ENCODE peak calls at places on chromosomes 5 and 9, in nine cellular contexts. N, X, E, M, C, P, I, U and H are unnamed samples.

GRCh38 chr5:67305401-67305800 is 108.8 kb upstream of the CD180 start:
- ATAC-seq in C (peak; percentile 49), X (no peak), N (no peak), E (no peak), U (no peak), M (no peak), P (no peak), I (no peak), H (peak; percentile 2)

GRCh38 chr5:131575660-131576227 is 59.3 kb downstream of the RAPGEF6 start:
- ATAC-seq in N (no peak), M (no peak), P (no peak), C (no peak), I (no peak), E (no peak), U (no peak), X (no peak), H (no peak)

GRCh38 chr9:117075636-117076035 is 339.2 kb downstream of the ASTN2 start:
- ATAC-seq in X (no peak), I (no peak), P (no peak), N (no peak), E (no peak), C (no peak), M (no peak), U (no peak), H (no peak)

GRCh38 chr9:38350529-38350928 is 42.0 kb upstream of the ALDH1B1 start:
- ATAC-seq in M (no peak), X (no peak), I (no peak), P (no peak), N (no peak), C (no peak), U (no peak), E (no peak), H (no peak)

GRCh38 chr9:91131433-91131839 is 230.3 kb downstream of the AUH start:
- ATAC-seq in I (no peak), C (peak; percentile 33), U (peak; percentile 95), P (peak; percentile 85), E (peak; percentile 91), X (no peak), M (peak; percentile 39), N (no peak), H (peak; percentile 85)

GRCh38 chr9:123174887-123175518 is 93.4 kb downstream of the STRBP start:
- ATAC-seq in I (no peak), N (no peak), E (no peak), P (no peak), C (no peak), U (no peak), M (no peak), X (no peak), H (no peak)

GRCh38 chr5:131262953-131263541 is 806 bp upstream of the CDC42SE2 start:
- ATAC-seq in N (peak; percentile 26), C (no peak), M (no peak), X (peak; percentile 14), U (peak; percentile 1), E (no peak), P (no peak), I (no peak), H (no peak)

GRCh38 chr5:176594554-176594953 is 15.4 kb downstream of the GPRIN1 start:
- ATAC-seq in P (no peak), U (no peak), E (no peak), X (no peak), N (no peak), C (no peak), I (no peak), M (no peak), H (no peak)

GRCh38 chr5:157390179-157390923 is 69.7 kb upstream of the NIPAL4 start:
- ATAC-seq in U (peak; percentile 92), P (peak; percentile 90), I (no peak), C (no peak), M (peak; percentile 12), E (peak; percentile 11), X (peak; percentile 99), N (peak; percentile 25), H (no peak)

GRCh38 chr9:14180077-14180941 is 133.6 kb downstream of the NFIB start:
- ATAC-seq in X (no peak), N (no peak), P (no peak), E (peak; percentile 60), M (peak; percentile 68), I (peak; percentile 57), C (no peak), U (no peak), H (no peak)

GRCh38 chr9:33104111-33104415 is 27.6 kb upstream of the SMU1 start:
- ATAC-seq in M (no peak), I (no peak), X (no peak), N (peak; percentile 47), C (no peak), E (no peak), P (no peak), U (no peak), H (no peak)

GRCh38 chr9:112411626-112412027 is 31.7 kb downstream of the HSDL2 start:
- ATAC-seq in E (no peak), N (no peak), I (no peak), M (no peak), U (no peak), P (peak; percentile 89), X (no peak), C (no peak), H (peak; percentile 34)

GRCh38 chr9:133714606-133715294 is 23.4 kb downstream of the SARDH start:
- ATAC-seq in C (peak; percentile 26), M (peak; percentile 62), U (no peak), I (peak; percentile 23), P (peak; percentile 36), E (no peak), X (peak; percentile 73), N (no peak), H (peak; percentile 34)
- H3K4me1 ChIP-seq in C (no peaks in the 10 kb centered on the region), M (peaks cover 10% of the 10 kb centered on the region), U (no peaks in the 10 kb centered on the region), I (no peaks in the 10 kb centered on the region), P (peaks cover 30% of the 10 kb centered on the region), E (peaks cover 8% of the 10 kb centered on the region), X (peaks cover 63% of the 10 kb centered on the region), N (peaks cover 27% of the 10 kb centered on the region), H (no peaks in the 10 kb centered on the region)

DNA sequence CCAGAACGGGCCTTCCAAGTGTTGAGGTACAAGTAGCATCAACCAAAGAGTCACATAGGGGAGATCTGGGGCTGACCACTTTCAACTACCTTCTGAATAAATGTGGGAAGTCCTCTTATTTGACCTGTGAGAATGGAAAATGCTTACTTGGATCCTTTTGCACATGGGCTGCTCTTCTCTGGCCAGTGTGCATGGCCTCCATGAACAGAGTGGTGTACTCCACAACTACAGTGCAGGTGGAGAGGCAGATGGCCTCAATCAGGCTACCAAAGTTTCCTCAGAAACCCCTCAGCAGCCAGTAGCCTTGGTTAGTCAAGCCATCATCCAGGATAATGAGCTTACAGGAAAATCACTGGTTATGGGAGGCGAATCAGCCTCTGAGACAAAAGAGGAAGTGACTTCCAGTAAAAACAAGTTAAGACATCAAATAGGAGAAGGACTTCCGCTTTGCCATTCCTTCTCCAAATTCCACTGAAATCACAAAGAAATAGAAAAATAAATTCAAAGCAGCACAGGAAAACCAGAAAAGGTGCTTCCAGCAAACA is 18.3 kb upstream of the FCHO2 start:
- ATAC-seq in I (no peak), X (peak; percentile 51), C (no peak), E (peak; percentile 60), N (peak; percentile 52), M (peak; percentile 45), P (no peak), U (no peak), H (no peak)
- TF ChIP-seq CTCF in I (no peak), X (no peak), C (no peak), E (no peak), N (no peak), M (no peak), P (no peak), U (no peak), H (no peak)

GRCh38 chr5:32551865-32552264 is 33.5 kb upstream of the SUB1 start:
- ATAC-seq in I (no peak), E (no peak), M (no peak), X (no peak), U (no peak), P (no peak), N (peak; percentile 58), C (no peak), H (no peak)

GRCh38 chr5:32551194-32551593 is 34.2 kb upstream of the SUB1 start:
- ATAC-seq in E (no peak), C (no peak), X (no peak), I (no peak), N (no peak), P (no peak), M (no peak), U (no peak), H (no peak)

GRCh38 chr5:32552936-32553335 is 32.4 kb upstream of the SUB1 start:
- ATAC-seq in X (no peak), M (no peak), C (no peak), P (no peak), N (no peak), E (no peak), I (no peak), U (no peak), H (no peak)
- TF ChIP-seq POLR2A in X (no peak), M (no peak), C (no peak), P (no peak), N (no peak), E (no peak), I (no peak), U (no peak), H (no peak)

GRCh38 chr9:88922091-88922490 is 69.2 kb upstream of the S1PR3 start:
- ATAC-seq in I (no peak), N (no peak), P (no peak), X (no peak), U (no peak), E (no peak), C (no peak), M (no peak), H (no peak)
- H3K4me1 ChIP-seq in I (peaks cover 14% of the 10 kb centered on the region), N (peaks cover 5% of the 10 kb centered on the region), P (peaks cover 2% of the 10 kb centered on the region), X (peaks cover 7% of the 10 kb centered on the region), U (no peaks in the 10 kb centered on the region), E (no peaks in the 10 kb centered on the region), C (no peaks in the 10 kb centered on the region), M (no peaks in the 10 kb centered on the region), H (no peaks in the 10 kb centered on the region)